ENCODE peak calls at places on chromosomes 13 and 19, in six cellular contexts. T is endodermal cell, H is left ventricle myocardium inferior, Z is AG04450, C is HCT116, E is IMR-90. F is an unnamed sample.

GRCh38 chr19:15532779-15533521 is 24.6 kb downstream of the CYP4F22 start:
- DNase-seq in T (no peak), H (no peak), Z (no peak), C (peak), E (no peak), F (no peak)

GRCh38 chr13:112826565-112826964 is 136.7 kb downstream of the ATP11A start:
- DNase-seq in T (no peak), H (no peak), Z (no peak), C (no peak), E (no peak), F (no peak)

GRCh38 chr19:10760268-10760944 is 42.5 kb downstream of the DNM2 start:
- DNase-seq in T (no peak), H (no peak), Z (no peak), C (peak), E (no peak), F (no peak)

GRCh38 chr19:51259348-51260245 is 8.7 kb downstream of the SIGLECL1 start:
- DNase-seq in T (peak), H (peak), Z (no peak), C (peak), E (peak), F (peak)

GRCh38 chr19:41869374-41869955 is 7.6 kb upstream of the CD79A start:
- DNase-seq in T (no peak), H (no peak), Z (no peak), C (no peak), E (no peak), F (no peak)

GRCh38 chr13:40228981-40229380 is 437.5 kb downstream of the FOXO1 start:
- DNase-seq in T (no peak), H (no peak), Z (no peak), C (no peak), E (no peak), F (no peak)

GRCh38 chr19:7888145-7888825 is at the start of gene LRRC8E:
- DNase-seq in T (peak), H (no peak), Z (no peak), C (no peak), E (peak), F (no peak)

GRCh38 chr19:18029617-18030338 is 21.8 kb downstream of the ARRDC2 start:
- DNase-seq in T (no peak), H (no peak), Z (no peak), C (peak), E (peak), F (peak)

GRCh38 chr13:32191452-32191998 is 123.6 kb downstream of the ZAR1L start:
- DNase-seq in T (no peak), H (no peak), Z (no peak), C (no peak), E (no peak), F (no peak)

GRCh38 chr19:47186337-47187022 is 44.5 kb downstream of the BBC3 start:
- DNase-seq in T (no peak), H (no peak), Z (no peak), C (no peak), E (no peak), F (no peak)

GRCh38 chr13:97250560-97250959 is 28.4 kb downstream of the MBNL2 start:
- DNase-seq in T (no peak), H (no peak), Z (no peak), C (no peak), E (no peak), F (no peak)

GRCh38 chr19:3765121-3765520 is 2.6 kb downstream of the MRPL54 start:
- DNase-seq in T (peak), H (no peak), Z (no peak), C (no peak), E (no peak), F (no peak)

GRCh38 chr19:49921871-49922755 is 6.9 kb upstream of the ATF5 start:
- DNase-seq in T (peak), H (no peak), Z (peak), C (no peak), E (peak), F (no peak)

GRCh38 chr13:61766667-61767058 is 351.0 kb upstream of the PCDH20 start:
- DNase-seq in T (peak), H (no peak), Z (no peak), C (no peak), E (no peak), F (no peak)

GRCh38 chr19:51571599-51571998 is 516 bp downstream of the ZNF175 start:
- DNase-seq in T (no peak), H (no peak), Z (no peak), C (no peak), E (peak), F (no peak)

GRCh38 chr13:102769679-102770078 is 3.9 kb downstream of the TEX30 start:
- DNase-seq in T (no peak), H (no peak), Z (no peak), C (no peak), E (peak), F (no peak)

GRCh38 chr19:55703790-55704215 is 28.8 kb downstream of the EPN1 start:
- DNase-seq in T (peak), H (no peak), Z (no peak), C (peak), E (no peak), F (no peak)

GRCh38 chr13:97434417-97435296 is 688 bp downstream of the RAP2A start:
- DNase-seq in T (peak), H (peak), Z (no peak), C (no peak), E (peak), F (peak)

GRCh38 chr19:1862068-1862423 is 1.3 kb downstream of the KLF16 start:
- DNase-seq in T (peak), H (no peak), Z (no peak), C (no peak), E (no peak), F (no peak)

GRCh38 chr19:42048992-42049391 is 21.0 kb downstream of the GRIK5 start:
- DNase-seq in T (no peak), H (no peak), Z (no peak), C (no peak), E (no peak), F (no peak)

DNA sequence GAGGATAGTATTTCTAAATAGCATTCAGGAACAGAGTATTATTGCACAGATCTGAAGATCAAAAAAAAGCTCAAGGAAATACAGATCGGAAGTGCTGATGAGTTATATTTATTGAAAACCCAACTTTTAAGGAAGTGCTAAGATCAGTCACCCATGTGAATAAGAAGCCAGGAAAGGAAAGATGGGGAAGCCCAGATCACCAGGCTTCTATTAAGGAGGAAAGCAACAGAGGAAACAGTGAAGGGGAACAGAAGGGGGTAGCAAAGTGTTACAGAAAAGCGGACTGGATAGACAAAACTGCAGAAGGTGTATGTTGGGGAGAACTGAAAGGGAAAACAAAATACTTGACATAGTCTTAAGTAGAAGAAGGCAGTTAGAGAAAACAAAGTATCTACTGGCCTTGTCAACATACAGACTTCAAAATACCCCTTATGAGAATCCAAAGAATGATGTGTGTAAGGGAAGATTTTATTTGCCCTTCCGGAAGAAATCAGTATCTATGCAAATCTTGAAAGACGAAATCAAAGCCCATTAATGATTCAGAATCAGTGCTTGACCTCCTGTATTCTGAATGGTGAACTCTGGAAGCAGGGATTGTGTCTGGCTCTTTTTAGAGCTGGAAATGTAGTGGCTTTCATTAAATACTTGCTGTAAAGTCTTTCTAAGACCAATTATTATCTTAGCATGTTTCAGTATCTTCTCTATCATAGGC is 12.1 kb downstream of the UFM1 start:
- DNase-seq in T (no peak), H (no peak), Z (no peak), C (no peak), E (no peak), F (no peak)
- H3K4me3 ChIP-seq in T (no peak), H (no peak), Z (no peak), C (no peak), E (no peak), F (no peak)

GRCh38 chr19:35558400-35559280 is 4.8 kb downstream of the ATP4A start:
- DNase-seq in T (no peak), H (no peak), Z (no peak), C (no peak), E (no peak), F (no peak)

GRCh38 chr19:35559281-35559659 is 4.2 kb downstream of the ATP4A start:
- DNase-seq in T (no peak), H (no peak), Z (no peak), C (no peak), E (no peak), F (no peak)

GRCh38 chr19:35556846-35557538 is 6.5 kb downstream of the ATP4A start:
- DNase-seq in T (no peak), H (no peak), Z (no peak), C (no peak), E (no peak), F (no peak)

GRCh38 chr19:35556025-35556590 is 7.3 kb downstream of the ATP4A start:
- DNase-seq in T (no peak), H (no peak), Z (no peak), C (no peak), E (no peak), F (no peak)

GRCh38 chr19:35557539-35558399 is 5.7 kb downstream of the ATP4A start:
- DNase-seq in T (peak), H (peak), Z (no peak), C (peak), E (peak), F (peak)
- H3K4me3 ChIP-seq in T (peak), H (peak), Z (peak), C (peak), E (peak), F (no peak)

GRCh38 chr13:21478881-21479808 is 20.0 kb upstream of the ZDHHC20 start:
- DNase-seq in T (no peak), H (no peak), Z (peak), C (peak), E (peak), F (peak)
- H3K4me3 ChIP-seq in T (no peak), H (peak), Z (peak), C (no peak), E (peak), F (no peak)

DNA sequence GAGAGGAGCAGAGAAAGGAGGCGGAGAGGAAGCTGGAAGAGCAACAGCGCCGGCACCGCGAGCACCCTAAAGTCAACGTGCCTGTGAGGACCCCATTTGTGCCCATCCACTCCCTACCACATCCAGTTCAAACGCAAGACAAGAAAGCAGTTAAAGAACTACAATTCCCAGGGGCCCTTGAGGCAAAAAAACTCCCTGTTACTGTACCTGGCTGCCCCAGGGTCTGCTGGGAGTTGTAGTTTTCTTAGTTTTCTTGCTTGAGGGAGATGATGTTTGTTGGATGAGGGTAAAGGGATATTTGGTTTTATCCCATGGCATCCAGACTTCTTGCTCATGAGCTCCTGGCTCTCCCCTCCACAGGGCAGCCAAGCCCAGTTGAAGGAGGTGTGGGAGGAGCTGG is 13.0 kb downstream of the NUCB1 start:
- DNase-seq in T (no peak), H (no peak), Z (no peak), C (no peak), E (no peak), F (peak)
- H3K4me3 ChIP-seq in T (no peak), H (no peak), Z (no peak), C (no peak), E (no peak), F (no peak)